ENCODE peak calls at places on chromosomes 6 and 20, in five cellular contexts. P is adipocyte, K is kidney, T is Caco-2, X is neural progenitor cell. V is an unnamed sample.

GRCh38 chr20:12395404-12396159 is 477.9 kb downstream of the BTBD3 start:
- DNase-seq in K (no peak), X (no peak), P (no peak), T (no peak), V (no peak)

GRCh38 chr6:82178759-82179112 is 68.8 kb downstream of the IBTK start:
- DNase-seq in T (no peak), K (no peak), P (peak; percentile 39), X (no peak), V (no peak)

GRCh38 chr20:61516398-61517208 is 264.5 kb downstream of the CDH4 start:
- DNase-seq in T (no peak), P (no peak), K (no peak), X (no peak), V (no peak)

GRCh38 chr6:9527679-9528286 is 887.1 kb downstream of the TFAP2A start:
- DNase-seq in X (no peak), T (no peak), K (no peak), P (peak; percentile 15), V (no peak)

GRCh38 chr6:506508-506907 is 115.0 kb downstream of the IRF4 start:
- DNase-seq in P (no peak), X (no peak), T (no peak), K (no peak), V (no peak)

GRCh38 chr6:116450769-116451740 is 10.1 kb upstream of the CALHM6 start:
- DNase-seq in X (no peak), P (no peak), K (no peak), T (no peak), V (no peak)

GRCh38 chr6:97102152-97102790 is 177.7 kb downstream of the KLHL32 start:
- DNase-seq in X (no peak), P (no peak), K (no peak), T (no peak), V (no peak)

GRCh38 chr6:167115054-167115453 is 7.8 kb upstream of the CCR6 start:
- DNase-seq in P (no peak), X (no peak), K (no peak), T (no peak), V (no peak)

GRCh38 chr6:149627672-149628071 is 20.8 kb downstream of the KATNA1 start:
- DNase-seq in X (no peak), T (no peak), K (no peak), P (no peak), V (no peak)

GRCh38 chr20:63518946-63519764 is 1.4 kb upstream of the PPDPF start:
- DNase-seq in P (no peak), X (no peak), T (no peak), K (peak; percentile 83), V (no peak)

GRCh38 chr20:58650776-58651547 is at the start of gene STX16:
- DNase-seq in P (peak; percentile 97), K (peak; percentile 97), T (peak; percentile 98), X (peak; percentile 97), V (peak; percentile 94)

GRCh38 chr6:157571269-157571668 is 190.3 kb downstream of the ZDHHC14 start:
- DNase-seq in T (no peak), X (no peak), P (no peak), K (no peak), V (no peak)

GRCh38 chr6:13559968-13560650 is 14.3 kb upstream of the SIRT5 start:
- DNase-seq in X (no peak), K (no peak), T (no peak), P (no peak), V (no peak)

GRCh38 chr6:16947461-16948159 is 154.2 kb upstream of the STMND1 start:
- DNase-seq in T (no peak), K (no peak), X (peak; percentile 7), P (peak; percentile 96), V (no peak)

GRCh38 chr6:26568601-26569432 is 27.9 kb upstream of the ABT1 start:
- DNase-seq in K (peak; percentile 95), T (peak; percentile 96), P (peak; percentile 92), X (peak; percentile 93), V (peak; percentile 93)

GRCh38 chr6:46044876-46045617 is 29.4 kb upstream of the CLIC5 start:
- DNase-seq in P (peak; percentile 67), T (no peak), X (no peak), K (peak; percentile 54), V (no peak)

GRCh38 chr6:44593539-44593944 is 206.0 kb downstream of the CDC5L start:
- DNase-seq in K (no peak), X (peak; percentile 83), P (peak; percentile 77), T (peak; percentile 47), V (peak; percentile 84)

GRCh38 chr20:31678389-31679356 is 41.0 kb downstream of the COX4I2 start:
- DNase-seq in P (peak; percentile 36), K (peak; percentile 67), T (peak; percentile 93), X (peak; percentile 54), V (peak; percentile 65)

GRCh38 chr6:45191414-45191813 is 136.7 kb upstream of the RUNX2 start:
- DNase-seq in K (no peak), T (no peak), P (no peak), X (no peak), V (no peak)

GRCh38 chr6:21067521-21067920 is 526.0 kb upstream of the SOX4 start:
- DNase-seq in P (no peak), K (no peak), X (no peak), T (no peak), V (no peak)

GRCh38 chr6:122082370-122082769 is 317.1 kb upstream of the HSF2 start:
- DNase-seq in P (no peak), X (no peak), K (no peak), T (no peak), V (no peak)

GRCh38 chr6:62162858-62163257 is 123.2 kb downstream of the KHDRBS2 start:
- DNase-seq in X (no peak), K (no peak), P (no peak), T (no peak), V (no peak)

GRCh38 chr20:58829531-58829941 is 21.2 kb downstream of the GNAS-AS1 start:
- DNase-seq in P (no peak), K (no peak), T (no peak), X (no peak), V (no peak)

GRCh38 chr20:38161412-38161774 is 3.7 kb downstream of the TGM2 start:
- DNase-seq in T (no peak), K (peak; percentile 57), X (no peak), P (no peak), V (no peak)

GRCh38 chr6:169246445-169246844 is 7.2 kb downstream of the THBS2 start:
- DNase-seq in K (no peak), X (no peak), T (no peak), P (no peak), V (no peak)

GRCh38 chr6:7615611-7616383 is 25.8 kb downstream of the SNRNP48 start:
- DNase-seq in X (peak; percentile 63), P (peak; percentile 81), T (peak; percentile 69), K (no peak), V (peak; percentile 57)

GRCh38 chr6:159966981-159967380 is 1.9 kb upstream of the IGF2R start:
- DNase-seq in P (no peak), X (no peak), T (no peak), K (no peak), V (no peak)

GRCh38 chr6:112665114-112665513 is 318.0 kb downstream of the RFPL4B start:
- DNase-seq in K (no peak), P (no peak), T (no peak), X (no peak), V (no peak)

GRCh38 chr6:80547827-80548226 is 441.4 kb downstream of the BCKDHB start:
- DNase-seq in T (no peak), K (no peak), P (peak; percentile 86), X (no peak), V (no peak)

GRCh38 chr6:79413562-79414002 is 123.6 kb downstream of the LCA5 start:
- DNase-seq in P (peak; percentile 93), X (no peak), K (no peak), T (no peak), V (no peak)

GRCh38 chr6:24902782-24903181 is 33.0 kb downstream of the RIPOR2 start:
- DNase-seq in K (no peak), P (peak; percentile 31), T (no peak), X (no peak), V (no peak)

GRCh38 chr20:38267251-38267650 is 6.7 kb upstream of the KIAA1755 start:
- DNase-seq in P (no peak), K (no peak), X (no peak), T (no peak), V (no peak)

GRCh38 chr20:62198931-62199330 is 16.1 kb downstream of the MTG2 start:
- DNase-seq in T (no peak), K (peak; percentile 54), P (no peak), X (no peak), V (no peak)

GRCh38 chr6:104973404-104973803 is 16.5 kb downstream of the LIN28B start:
- DNase-seq in P (no peak), T (no peak), K (no peak), X (no peak), V (no peak)

GRCh38 chr6:104969108-104969507 is 12.2 kb downstream of the LIN28B start:
- DNase-seq in P (no peak), T (no peak), K (no peak), X (peak; percentile 68), V (peak; percentile 40)

GRCh38 chr6:104969785-104970581 is 13.1 kb downstream of the LIN28B start:
- DNase-seq in X (peak; percentile 53), T (no peak), P (no peak), K (no peak), V (no peak)
- H3K4me1 ChIP-seq in X (peaks cover 43% of the 10 kb centered on the region), T (peaks cover 5% of the 10 kb centered on the region), P (no peaks in the 10 kb centered on the region), K (no peaks in the 10 kb centered on the region), V (peaks cover 40% of the 10 kb centered on the region)

DNA sequence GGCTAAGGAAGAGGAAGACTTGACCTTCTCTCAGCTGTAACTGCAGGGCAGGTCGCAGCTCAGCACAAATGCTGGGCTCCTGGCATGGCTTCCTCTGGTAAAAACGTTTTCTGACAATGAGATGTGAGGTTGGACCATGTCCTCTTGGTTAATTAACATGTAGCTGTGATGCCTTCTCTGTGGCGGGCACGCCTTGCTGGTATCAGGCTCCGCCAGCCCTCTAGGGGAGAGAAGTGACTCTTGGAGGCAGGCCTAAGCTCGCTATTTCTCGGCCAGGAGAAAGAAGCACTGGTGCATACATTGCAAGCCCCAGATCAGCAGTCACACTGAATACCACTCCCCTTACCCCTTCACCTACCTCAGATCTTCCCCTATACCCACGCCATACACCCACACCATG is 65.0 kb downstream of the QRSL1 start:
- DNase-seq in X (no peak), T (no peak), K (no peak), P (no peak), V (no peak)
- H3K4me1 ChIP-seq in X (peaks cover 8% of the 10 kb centered on the region), T (no peaks in the 10 kb centered on the region), K (peaks cover 6% of the 10 kb centered on the region), P (peaks cover 19% of the 10 kb centered on the region), V (peaks cover 10% of the 10 kb centered on the region)

GRCh38 chr6:144336900-144337299 is 51.8 kb downstream of the UTRN start:
- DNase-seq in X (no peak), K (no peak), T (no peak), P (no peak), V (no peak)
- H3K4me1 ChIP-seq in X (peaks cover 5% of the 10 kb centered on the region), K (peaks cover 17% of the 10 kb centered on the region), T (peaks cover 50% of the 10 kb centered on the region), P (peaks cover 30% of the 10 kb centered on the region), V (peaks cover 10% of the 10 kb centered on the region)

GRCh38 chr6:35093783-35094182 is 47.4 kb downstream of the TCP11 start:
- DNase-seq in P (no peak), X (no peak), T (no peak), K (no peak), V (no peak)
- H3K4me1 ChIP-seq in P (peaks cover 70% of the 10 kb centered on the region), X (peaks cover 8% of the 10 kb centered on the region), T (peaks cover 7% of the 10 kb centered on the region), K (peaks cover 23% of the 10 kb centered on the region), V (peaks cover 49% of the 10 kb centered on the region)

GRCh38 chr6:31660224-31660997 is at the start of gene C6orf47:
- DNase-seq in K (peak; percentile 96), X (peak; percentile 94), T (peak; percentile 89), P (peak; percentile 93), V (peak; percentile 78)
- H3K4me1 ChIP-seq in K (peaks cover 51% of the 10 kb centered on the region), X (peaks cover 31% of the 10 kb centered on the region), T (peaks cover 33% of the 10 kb centered on the region), P (peaks cover 44% of the 10 kb centered on the region), V (peaks cover 20% of the 10 kb centered on the region)

GRCh38 chr6:163418273-163419029 is 3.9 kb downstream of the QKI start:
- DNase-seq in P (peak; percentile 44), T (no peak), X (no peak), K (no peak), V (no peak)
- H3K4me1 ChIP-seq in P (peaks cover 37% of the 10 kb centered on the region), T (peaks cover 21% of the 10 kb centered on the region), X (peaks cover 50% of the 10 kb centered on the region), K (peaks cover 7% of the 10 kb centered on the region), V (peaks cover 26% of the 10 kb centered on the region)

V was measured in HAP-1.